ENCODE peak calls at places on chromosomes 5 and 9, in eight cellular contexts. S is testis, M is body of pancreas, I is GM23338, Y is endothelial cell of umbilical vein, J is Panc1, E is sigmoid colon, A is psoas muscle. T is an unnamed sample. For H3K4me1 and H3K36me3, the result is how much of the 10 kb centered on the place peaks cover.

GRCh38 chr9:129596541-129597328 is 24.2 kb downstream of the C9orf50 start:
- DNase-seq in M (peak), A (peak), Y (no peak), J (no peak), I (peak), S (peak), E (peak), T (peak)

GRCh38 chr5:133977161-133977787 is 8.8 kb upstream of the C5orf15 start:
- DNase-seq in A (no peak), M (no peak), I (no peak), Y (no peak), S (no peak), J (no peak), E (no peak), T (peak)

GRCh38 chr9:5870691-5871090 is 20.0 kb upstream of the MLANA start:
- DNase-seq in J (no peak), M (peak), A (no peak), Y (peak), S (no peak), I (no peak), E (no peak), T (no peak)

GRCh38 chr5:149410071-149410470 is 31.0 kb upstream of the IL17B start:
- DNase-seq in E (peak), A (no peak), M (no peak), S (no peak), I (no peak), J (no peak), Y (no peak), T (no peak)

GRCh38 chr9:85061969-85062368 is 392.4 kb downstream of the NTRK2 start:
- DNase-seq in E (no peak), A (no peak), I (no peak), M (no peak), J (no peak), S (no peak), Y (no peak), T (no peak)

GRCh38 chr9:120853198-120853597 is 10.5 kb upstream of the PSMD5 start:
- DNase-seq in E (no peak), A (no peak), S (no peak), Y (no peak), I (no peak), M (no peak), J (no peak), T (no peak)

GRCh38 chr5:162512935-162513575 is 445.5 kb downstream of the GABRG2 start:
- DNase-seq in E (no peak), Y (no peak), M (no peak), I (no peak), S (no peak), J (no peak), A (no peak), T (no peak)

GRCh38 chr5:168637793-168638192 is 58.6 kb upstream of the PANK3 start:
- DNase-seq in M (no peak), Y (no peak), S (no peak), A (no peak), I (no peak), E (no peak), J (no peak), T (no peak)

GRCh38 chr9:98302938-98303337 is 47.5 kb upstream of the TBC1D2 start:
- DNase-seq in E (no peak), S (no peak), I (no peak), J (no peak), M (no peak), A (no peak), Y (no peak), T (no peak)

GRCh38 chr5:178415353-178415752 is 174.8 kb downstream of the COL23A1 start:
- DNase-seq in M (no peak), Y (no peak), E (peak), J (no peak), S (no peak), I (no peak), A (no peak), T (no peak)

GRCh38 chr5:9699681-9700080 is 69.5 kb upstream of the TAS2R1 start:
- DNase-seq in Y (no peak), I (no peak), A (no peak), E (no peak), S (no peak), J (no peak), M (no peak), T (no peak)

GRCh38 chr9:91898451-91899433 is 51.3 kb downstream of the ROR2 start:
- DNase-seq in Y (no peak), J (no peak), E (peak), M (peak), S (no peak), I (peak), A (no peak), T (peak)

GRCh38 chr9:91896096-91896495 is 53.9 kb downstream of the ROR2 start:
- DNase-seq in A (no peak), E (no peak), J (no peak), M (no peak), Y (no peak), I (no peak), S (no peak), T (no peak)

GRCh38 chr9:91899611-91900010 is 50.4 kb downstream of the ROR2 start:
- DNase-seq in I (no peak), A (no peak), Y (no peak), S (no peak), J (no peak), M (no peak), E (no peak), T (no peak)

GRCh38 chr9:91896513-91897121 is 53.4 kb downstream of the ROR2 start:
- DNase-seq in E (peak), A (no peak), Y (no peak), S (no peak), J (no peak), M (peak), I (no peak), T (no peak)

DNA sequence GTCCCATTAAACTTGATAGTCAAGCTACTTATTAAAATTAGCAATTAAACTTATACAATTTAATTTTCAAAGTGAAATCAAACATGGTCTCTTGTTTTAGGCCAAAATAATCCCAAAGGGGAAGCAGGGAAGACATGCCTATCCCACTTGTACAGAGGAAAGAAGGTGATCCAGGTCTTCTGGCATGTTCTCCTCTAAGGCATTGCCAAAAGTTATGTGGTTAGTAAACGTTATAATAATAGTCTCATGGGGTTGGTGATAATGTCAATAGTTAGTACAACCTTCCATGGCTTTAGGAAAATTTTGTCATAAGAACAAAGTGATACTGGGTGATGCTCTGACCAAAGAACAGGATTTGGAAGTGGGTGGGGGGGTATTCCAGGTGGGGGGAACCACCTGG is 52.8 kb downstream of the ROR2 start:
- DNase-seq in I (no peak), A (no peak), E (no peak), M (no peak), S (no peak), J (no peak), Y (no peak), T (no peak)
- H3K4me1 ChIP-seq in I (under half), A (under half), E (half or more), M (half or more), S (under half), J (under half), Y (under half), T (under half)

DNA sequence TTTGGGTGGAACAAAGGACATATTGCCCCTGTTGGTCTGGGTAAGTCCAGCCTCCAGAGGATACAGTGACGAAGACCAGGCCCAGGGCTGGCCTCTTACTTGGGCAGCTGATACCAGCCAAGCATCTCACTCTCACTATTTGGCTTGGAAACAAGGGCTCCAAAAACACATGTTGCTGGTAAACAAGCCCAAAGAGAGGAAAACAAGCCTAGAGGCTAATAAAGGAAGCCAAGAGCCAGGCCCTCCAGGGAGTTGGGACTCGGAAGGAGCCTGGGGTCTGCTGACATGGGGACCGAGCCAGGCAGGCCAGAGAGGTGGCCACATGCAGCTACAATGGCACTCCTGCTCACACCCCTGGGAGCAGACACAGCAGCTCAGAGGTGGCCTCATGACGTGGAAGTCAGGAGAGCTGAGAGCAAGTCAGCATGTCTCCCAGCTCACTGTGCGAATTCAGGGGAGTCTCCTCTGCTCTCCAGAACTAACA is 5.7 kb downstream of the SPARC start:
- DNase-seq in M (no peak), Y (no peak), A (no peak), S (peak), I (no peak), E (peak), J (no peak), T (no peak)
- H3K27ac ChIP-seq in M (no peak), Y (no peak), A (peak), S (peak), I (no peak), E (peak), J (peak), T (no peak)

DNA sequence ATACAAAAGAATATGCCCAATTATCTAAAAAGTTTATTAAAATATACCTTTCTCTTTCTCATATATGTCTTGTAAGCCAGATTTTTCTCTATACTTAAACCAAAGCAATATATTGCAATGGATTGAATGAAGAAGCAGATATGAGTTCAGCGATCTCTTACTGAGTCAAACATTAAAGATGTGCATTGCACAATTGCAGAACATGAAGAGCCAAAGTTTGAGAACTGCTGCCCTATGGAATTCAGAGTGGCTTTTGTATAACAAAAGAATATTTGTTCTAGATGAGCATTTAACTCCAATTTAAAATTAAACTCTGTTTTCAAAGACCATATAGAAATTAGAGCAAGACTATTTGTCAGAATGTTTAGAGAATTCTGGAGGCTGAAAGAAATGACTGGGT is 519.0 kb upstream of the DAB2 start:
- DNase-seq in Y (no peak), A (no peak), M (no peak), E (no peak), S (no peak), I (no peak), J (no peak), T (no peak)
- H3K36me3 ChIP-seq in Y (under half), A (under half), M (under half), E (under half), S (under half), I (under half), J (under half), T (under half)

DNA sequence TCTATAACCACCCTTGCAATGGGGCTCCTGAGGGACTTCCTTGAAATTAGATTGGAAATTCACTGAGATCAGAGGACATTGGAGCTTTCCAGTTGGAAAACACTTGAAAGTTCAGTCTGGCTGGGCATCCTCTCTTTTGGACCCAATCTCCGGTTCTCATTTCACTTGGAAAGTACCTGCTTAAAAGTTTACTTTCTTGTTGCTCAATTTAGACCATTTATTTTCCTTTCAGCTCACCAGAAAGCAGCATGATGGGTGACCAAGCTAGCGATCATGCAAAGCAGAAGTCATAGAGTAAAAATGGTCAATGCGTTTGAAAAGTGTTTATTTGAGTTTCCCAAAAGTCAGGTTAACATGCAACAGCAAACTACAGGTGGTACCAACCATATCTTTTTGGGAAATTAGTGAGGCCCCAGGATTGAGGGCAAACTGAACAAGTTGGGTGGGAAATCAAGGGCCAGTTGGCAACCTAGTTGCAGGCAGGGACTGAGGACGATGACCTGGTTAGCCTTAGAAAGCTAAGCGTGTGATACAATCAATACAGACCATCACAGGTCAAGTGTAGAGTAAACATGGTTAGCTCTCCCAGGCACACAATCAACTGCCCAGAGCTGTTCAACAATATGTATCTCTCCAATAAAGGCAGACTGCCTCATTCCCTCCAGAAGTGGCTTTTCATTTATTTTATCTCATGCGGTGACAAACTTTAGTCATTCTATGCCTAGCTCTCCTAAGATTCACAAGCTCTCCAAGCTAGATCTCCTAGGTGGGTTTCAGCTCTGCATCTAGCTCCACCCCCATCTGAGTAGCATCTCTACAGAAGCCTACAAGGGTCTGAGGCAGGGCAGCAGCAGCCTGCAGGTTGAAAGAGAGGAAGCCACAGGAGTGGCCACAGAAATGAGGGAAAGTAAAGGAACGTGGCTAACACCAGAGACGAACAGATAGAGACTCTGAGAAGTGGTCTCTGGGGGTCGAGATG is 136.9 kb downstream of the UGCG start:
- DNase-seq in Y (no peak), M (no peak), J (no peak), E (no peak), S (no peak), A (no peak), I (no peak), T (no peak)
- H3K4me1 ChIP-seq in Y (under half), M (under half), J (under half), E (under half), S (under half), A (under half), I (under half), T (under half)

DNA sequence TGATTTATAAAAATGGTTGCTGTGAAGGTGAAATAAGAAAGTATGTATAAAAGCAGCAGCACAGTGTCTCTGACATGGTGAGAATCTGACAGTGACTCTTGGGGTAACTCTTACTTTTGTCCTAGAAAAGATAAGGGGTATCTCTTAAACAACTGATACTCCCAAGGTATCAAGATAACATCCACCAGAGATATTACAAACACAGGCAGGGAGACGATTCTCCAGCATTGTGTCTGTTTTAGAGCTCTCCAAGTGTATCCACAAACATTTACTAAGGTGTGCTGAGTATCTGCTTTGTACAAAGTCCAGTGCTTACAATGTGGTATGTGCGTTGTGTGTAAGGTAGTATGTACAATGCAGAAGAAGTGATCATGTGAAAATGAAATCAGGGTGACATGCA is 4.3 kb upstream of the TMEM245 start:
- DNase-seq in I (no peak), E (no peak), M (no peak), Y (no peak), S (no peak), J (no peak), A (no peak), T (no peak)
- H3K27ac ChIP-seq in I (no peak), E (no peak), M (no peak), Y (no peak), S (no peak), J (no peak), A (no peak), T (no peak)

DNA sequence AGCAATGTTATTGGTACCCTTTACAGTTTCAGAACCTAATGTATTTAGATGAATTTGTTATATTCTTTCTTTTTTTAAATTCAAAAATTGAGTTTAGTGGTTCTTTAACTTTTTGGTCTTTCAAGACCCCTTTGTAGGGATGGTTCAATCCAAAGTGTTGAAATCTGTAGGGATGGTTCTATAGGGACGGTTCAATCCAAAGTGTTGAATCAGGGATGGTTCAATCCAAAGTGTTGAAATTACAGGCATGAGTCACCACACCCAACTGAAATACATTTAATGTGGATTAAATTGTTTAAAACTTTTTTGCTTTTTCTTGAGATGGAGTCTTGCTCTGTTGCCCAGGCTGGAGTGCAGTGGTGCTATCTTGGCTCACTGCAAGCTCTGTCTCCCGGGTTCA is 30.6 kb downstream of the SNX2 start:
- DNase-seq in E (no peak), M (no peak), I (no peak), A (no peak), J (no peak), Y (no peak), S (no peak), T (no peak)
- H3K36me3 ChIP-seq in E (under half), M (under half), I (under half), A (half or more), J (under half), Y (under half), S (under half), T (under half)

GRCh38 chr5:17224858-17225436 is 7.5 kb downstream of the BASP1 start:
- DNase-seq in J (no peak), M (no peak), Y (no peak), E (no peak), A (no peak), I (no peak), S (no peak), T (no peak)
- H3K4me1 ChIP-seq in J (half or more), M (under half), Y (under half), E (under half), A (under half), I (under half), S (under half), T (under half)

GRCh38 chr9:13661014-13661413 is 381.5 kb upstream of the MPDZ start:
- DNase-seq in A (no peak), I (no peak), M (no peak), E (no peak), Y (no peak), S (no peak), J (no peak), T (no peak)
- H3K27ac ChIP-seq in A (no peak), I (no peak), M (no peak), E (no peak), Y (no peak), S (no peak), J (no peak), T (no peak)